ENCODE peak calls at places on chromosome 11, in eight cellular contexts. J is fibroblast of pulmonary artery, U is AG09309, O is GM10248, N is uterus, G is HL-60, Q is A549, M is sigmoid colon. E is an unnamed sample.

GRCh38 chr11:105333153-105333552 is 193.6 kb upstream of the CARD18 start:
- DNase-seq in J (no peak), U (no peak), O (no peak), N (no peak), G (no peak), Q (no peak), M (no peak), E (no peak)

GRCh38 chr11:57662893-57663292 is 5.0 kb upstream of the ZDHHC5 start:
- DNase-seq in J (no peak), U (no peak), O (no peak), N (no peak), G (no peak), Q (peak; percentile 49), M (no peak), E (no peak)

GRCh38 chr11:63834532-63835155 is 4.3 kb upstream of the MARK2 start:
- DNase-seq in J (no peak), U (no peak), O (no peak), N (no peak), G (no peak), Q (no peak), M (no peak), E (no peak)

GRCh38 chr11:74926304-74927030 is 22.4 kb downstream of the XRRA1 start:
- DNase-seq in J (no peak), U (peak; percentile 57), O (no peak), N (no peak), G (no peak), Q (no peak), M (no peak), E (no peak)

GRCh38 chr11:699753-700152 is 4.1 kb downstream of the TMEM80 start:
- DNase-seq in J (no peak), U (no peak), O (no peak), N (no peak), G (no peak), Q (no peak), M (no peak), E (no peak)

GRCh38 chr11:118295834-118296454 is 8.6 kb upstream of the CD3E start:
- DNase-seq in J (peak; percentile 46), U (no peak), O (no peak), N (no peak), G (no peak), Q (no peak), M (no peak), E (no peak)

GRCh38 chr11:15818132-15818842 is 538.1 kb downstream of the SOX6 start:
- DNase-seq in J (no peak), U (no peak), O (no peak), N (no peak), G (no peak), Q (no peak), M (no peak), E (no peak)

GRCh38 chr11:48007677-48008076 is 27.3 kb downstream of the PTPRJ start:
- DNase-seq in J (no peak), U (no peak), O (no peak), N (no peak), G (peak; percentile 71), Q (peak; percentile 61), M (no peak), E (peak; percentile 91)

GRCh38 chr11:6647282-6647679 is 8.3 kb downstream of the DCHS1 start:
- DNase-seq in J (peak; percentile 52), U (no peak), O (no peak), N (peak; percentile 62), G (no peak), Q (no peak), M (peak; percentile 71), E (no peak)

GRCh38 chr11:12174145-12175143 is 64.1 kb downstream of the MICAL2 start:
- DNase-seq in J (peak; percentile 55), U (no peak), O (no peak), N (no peak), G (peak; percentile 56), Q (no peak), M (no peak), E (no peak)

GRCh38 chr11:73431431-73431830 is 55.2 kb downstream of the RELT start:
- DNase-seq in J (no peak), U (no peak), O (no peak), N (no peak), G (no peak), Q (no peak), M (no peak), E (no peak)

GRCh38 chr11:57312511-57313021 is 12.2 kb downstream of the TNKS1BP1 start:
- DNase-seq in J (no peak), U (no peak), O (no peak), N (no peak), G (no peak), Q (no peak), M (peak; percentile 76), E (no peak)

DNA sequence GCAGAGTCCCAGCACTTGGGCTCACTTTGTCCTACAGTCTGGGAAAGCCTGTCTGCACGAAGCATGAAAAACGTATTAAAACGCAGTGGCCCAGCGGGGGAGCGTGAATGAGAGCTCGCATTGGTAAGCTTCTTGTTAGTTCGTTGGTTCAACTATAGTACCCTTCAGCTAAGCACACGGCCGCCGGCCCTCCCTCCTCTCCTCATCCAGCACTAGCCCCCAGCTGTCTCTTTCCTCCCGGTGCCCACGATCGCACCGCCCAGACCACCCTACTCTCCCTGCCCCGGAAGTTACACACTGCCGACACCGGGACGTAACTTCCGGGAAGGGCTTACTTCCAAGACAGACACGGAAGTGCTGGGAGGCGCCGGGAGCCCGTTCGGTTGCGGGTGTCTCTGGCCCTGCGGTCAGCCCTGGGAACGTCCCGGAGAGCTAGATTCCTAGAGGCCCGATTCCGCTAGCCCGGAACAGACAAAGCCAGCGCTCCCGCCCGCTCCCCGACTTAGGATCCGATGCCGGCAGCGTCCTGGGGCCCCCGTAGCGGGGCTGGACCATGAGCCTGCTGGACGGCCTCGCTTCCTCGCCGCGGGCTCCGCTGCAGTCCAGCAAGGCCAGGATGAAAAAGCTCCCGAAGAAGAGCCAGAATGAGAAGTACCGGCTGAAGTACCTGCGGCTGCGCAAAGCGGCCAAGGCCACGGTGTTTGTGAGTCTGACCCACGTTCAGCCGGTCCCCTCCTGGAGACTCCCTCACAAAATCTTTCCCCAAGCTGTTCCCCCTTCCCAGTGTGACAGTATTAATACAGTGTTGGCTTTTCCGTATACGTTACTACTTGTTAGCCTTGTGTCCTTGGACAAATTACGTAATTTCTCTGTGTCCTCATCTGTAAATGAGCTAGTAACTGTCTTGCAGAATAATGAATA is at the start of gene TBRG1:
- DNase-seq in J (peak; percentile 91), U (peak; percentile 61), O (peak; percentile 92), N (peak; percentile 85), G (peak; percentile 89), Q (peak; percentile 85), M (peak; percentile 94), E (peak; percentile 79)
- TF ChIP-seq CTCF in J (no peak), U (no peak), O (no peak), N (peak; percentile 2), G (no peak), Q (no peak), M (no peak), E (no peak)

GRCh38 chr11:70611166-70611565 is 212.8 kb downstream of the CTTN start:
- DNase-seq in J (no peak), U (no peak), O (no peak), N (no peak), G (no peak), Q (no peak), M (no peak), E (no peak)

GRCh38 chr11:70611890-70612289 is 213.6 kb downstream of the CTTN start:
- DNase-seq in J (no peak), U (no peak), O (no peak), N (no peak), G (no peak), Q (no peak), M (no peak), E (no peak)

GRCh38 chr11:70614034-70614681 is 215.8 kb downstream of the CTTN start:
- DNase-seq in J (no peak), U (no peak), O (no peak), N (no peak), G (no peak), Q (no peak), M (no peak), E (no peak)

GRCh38 chr11:70610561-70610960 is 212.2 kb downstream of the CTTN start:
- DNase-seq in J (no peak), U (no peak), O (no peak), N (no peak), G (no peak), Q (no peak), M (no peak), E (no peak)

GRCh38 chr11:70612459-70613141 is 214.3 kb downstream of the CTTN start:
- DNase-seq in J (no peak), U (no peak), O (no peak), N (no peak), G (no peak), Q (no peak), M (no peak), E (no peak)
- TF ChIP-seq CTCF in J (no peak), U (no peak), O (no peak), N (no peak), G (no peak), Q (no peak), M (no peak), E (no peak)

GRCh38 chr11:33406241-33406640 is 149.1 kb downstream of the HIPK3 start:
- DNase-seq in J (no peak), U (no peak), O (no peak), N (no peak), G (no peak), Q (no peak), M (no peak), E (no peak)

GRCh38 chr11:33402066-33402465 is 144.9 kb downstream of the HIPK3 start:
- DNase-seq in J (no peak), U (no peak), O (no peak), N (no peak), G (no peak), Q (no peak), M (no peak), E (no peak)

GRCh38 chr11:33399421-33399820 is 142.2 kb downstream of the HIPK3 start:
- DNase-seq in J (no peak), U (no peak), O (no peak), N (no peak), G (no peak), Q (no peak), M (no peak), E (no peak)

GRCh38 chr11:33403344-33403743 is 146.2 kb downstream of the HIPK3 start:
- DNase-seq in J (no peak), U (no peak), O (no peak), N (no peak), G (no peak), Q (no peak), M (no peak), E (no peak)
- TF ChIP-seq CTCF in J (no peak), U (no peak), O (no peak), N (no peak), G (no peak), Q (no peak), M (no peak), E (no peak)

GRCh38 chr11:35145249-35145648 is 6.3 kb downstream of the CD44 start:
- DNase-seq in J (no peak), U (no peak), O (peak; percentile 69), N (no peak), G (peak; percentile 80), Q (no peak), M (no peak), E (no peak)

GRCh38 chr11:35142481-35143207 is 3.7 kb downstream of the CD44 start:
- DNase-seq in J (peak; percentile 70), U (no peak), O (no peak), N (no peak), G (no peak), Q (no peak), M (no peak), E (no peak)

GRCh38 chr11:35143509-35144102 is 4.6 kb downstream of the CD44 start:
- DNase-seq in J (no peak), U (no peak), O (no peak), N (no peak), G (no peak), Q (no peak), M (no peak), E (no peak)

GRCh38 chr11:35144811-35145210 is 5.8 kb downstream of the CD44 start:
- DNase-seq in J (peak; percentile 68), U (no peak), O (no peak), N (no peak), G (no peak), Q (no peak), M (no peak), E (no peak)

GRCh38 chr11:35144103-35144741 is 5.3 kb downstream of the CD44 start:
- DNase-seq in J (peak; percentile 66), U (peak; percentile 35), O (peak; percentile 77), N (no peak), G (peak; percentile 92), Q (no peak), M (no peak), E (peak; percentile 68)
- TF ChIP-seq CTCF in J (no peak), U (no peak), O (no peak), N (no peak), G (no peak), Q (no peak), M (no peak), E (no peak)

E was measured in CD14-positive monocyte.